ENCODE peak calls at places on chromosomes 11 and 22, in eight cellular contexts. P, J, Z, D, Q, X, V and B are unnamed samples.

GRCh38 chr11:34267440-34267839 is 90.4 kb downstream of the ABTB2 start:
- DNase-seq in P (no peak), J (no peak), Z (no peak), D (no peak), Q (peak), X (no peak), V (no peak), B (no peak)

GRCh38 chr11:18312012-18312411 is 9.9 kb downstream of the HPS5 start:
- DNase-seq in P (no peak), J (no peak), Z (no peak), D (no peak), Q (peak), X (no peak), V (peak), B (no peak)

GRCh38 chr11:100203789-100204188 is 483.3 kb upstream of the ARHGAP42 start:
- DNase-seq in P (no peak), J (no peak), Z (no peak), D (no peak), Q (no peak), X (no peak), V (no peak), B (no peak)

GRCh38 chr22:19971276-19972124 is 29.9 kb upstream of the TXNRD2 start:
- DNase-seq in P (no peak), J (no peak), Z (no peak), D (no peak), Q (no peak), X (no peak), V (no peak), B (peak)

GRCh38 chr11:78424334-78425270 is 7.0 kb upstream of the GAB2 start:
- DNase-seq in P (no peak), J (no peak), Z (no peak), D (no peak), Q (peak), X (no peak), V (peak), B (no peak)

GRCh38 chr11:2376751-2377451 is at the start of gene CD81:
- DNase-seq in P (no peak), J (peak), Z (peak), D (no peak), Q (peak), X (peak), V (peak), B (peak)

GRCh38 chr11:26247340-26247739 is 84.6 kb upstream of the ANO3 start:
- DNase-seq in P (no peak), J (no peak), Z (no peak), D (no peak), Q (peak), X (no peak), V (peak), B (no peak)

GRCh38 chr11:22433066-22433450 is 94.9 kb downstream of the SLC17A6 start:
- DNase-seq in P (no peak), J (no peak), Z (no peak), D (no peak), Q (no peak), X (no peak), V (no peak), B (no peak)

GRCh38 chr11:75434051-75434450 is 1.0 kb upstream of the KLHL35 start:
- DNase-seq in P (no peak), J (no peak), Z (no peak), D (no peak), Q (no peak), X (no peak), V (no peak), B (no peak)

GRCh38 chr11:31030375-31030774 is 339.2 kb downstream of the DCDC1 start:
- DNase-seq in P (no peak), J (no peak), Z (no peak), D (no peak), Q (no peak), X (no peak), V (no peak), B (no peak)

GRCh38 chr11:112881461-112881860 is 79.8 kb upstream of the NCAM1 start:
- DNase-seq in P (peak), J (peak), Z (peak), D (peak), Q (no peak), X (no peak), V (peak), B (no peak)